ENCODE peak calls at places on chromosomes 1 and 21, in nine cellular contexts. One of them, this sample, is unnamed.
A peak's percentile ranks its signal among the peaks of the same experiment; 100 is the strongest.

GRCh38 chr1:73056826-73057225 is 774.5 kb upstream of the NEGR1 start:
- DNase-seq in non-pigmented ciliary epithelial cell: no peak
- DNase-seq in ELF-1: no peak
- DNase-seq in Right ventricle myocardium superior: no peak
- DNase-seq in testis: no peak
- DNase-seq in Right ventricle myocardium inferior: no peak
- DNase-seq in stimulated activated CD4-positive, alpha-beta T cell treated with anti-CD3 and anti-CD28 coated beads, Interleukin-12 subunit alpha, Interleukin-12 subunit beta, amount 100 ng/mL, for 4 hours: no peak
- DNase-seq in activated naive CD4-positive, alpha-beta T cell: no peak
- DNase-seq in activated T-cell treated with anti-CD3 and anti-CD28 coated beads for 24 hours: no peak
- DNase-seq in this sample: no peak

GRCh38 chr1:166974647-166975345 is 544 bp downstream of the ILDR2 start:
- DNase-seq in non-pigmented ciliary epithelial cell: no peak
- DNase-seq in ELF-1: no peak
- DNase-seq in Right ventricle myocardium superior: no peak
- DNase-seq in testis: peak; percentile 73
- DNase-seq in Right ventricle myocardium inferior: no peak
- DNase-seq in stimulated activated CD4-positive, alpha-beta T cell treated with anti-CD3 and anti-CD28 coated beads, Interleukin-12 subunit alpha, Interleukin-12 subunit beta, amount 100 ng/mL, for 4 hours: peak; percentile 44
- DNase-seq in activated naive CD4-positive, alpha-beta T cell: peak; percentile 5
- DNase-seq in activated T-cell treated with anti-CD3 and anti-CD28 coated beads for 24 hours: peak; percentile 33
- DNase-seq in this sample: no peak

GRCh38 chr21:45454924-45455315 is 50.0 kb downstream of the COL18A1 start:
- DNase-seq in non-pigmented ciliary epithelial cell: no peak
- DNase-seq in ELF-1: no peak
- DNase-seq in Right ventricle myocardium superior: peak; percentile 50
- DNase-seq in testis: no peak
- DNase-seq in Right ventricle myocardium inferior: peak; percentile 61
- DNase-seq in stimulated activated CD4-positive, alpha-beta T cell treated with anti-CD3 and anti-CD28 coated beads, Interleukin-12 subunit alpha, Interleukin-12 subunit beta, amount 100 ng/mL, for 4 hours: no peak
- DNase-seq in activated naive CD4-positive, alpha-beta T cell: no peak
- DNase-seq in activated T-cell treated with anti-CD3 and anti-CD28 coated beads for 24 hours: no peak
- DNase-seq in this sample: no peak

GRCh38 chr1:14476170-14476955 is 122.1 kb upstream of the KAZN start:
- DNase-seq in non-pigmented ciliary epithelial cell: peak; percentile 22
- DNase-seq in ELF-1: no peak
- DNase-seq in Right ventricle myocardium superior: no peak
- DNase-seq in testis: no peak
- DNase-seq in Right ventricle myocardium inferior: no peak
- DNase-seq in stimulated activated CD4-positive, alpha-beta T cell treated with anti-CD3 and anti-CD28 coated beads, Interleukin-12 subunit alpha, Interleukin-12 subunit beta, amount 100 ng/mL, for 4 hours: no peak
- DNase-seq in activated naive CD4-positive, alpha-beta T cell: no peak
- DNase-seq in activated T-cell treated with anti-CD3 and anti-CD28 coated beads for 24 hours: no peak
- DNase-seq in this sample: no peak

GRCh38 chr1:174262747-174263241 is 103.5 kb downstream of the RABGAP1L start:
- DNase-seq in non-pigmented ciliary epithelial cell: peak; percentile 36
- DNase-seq in ELF-1: no peak
- DNase-seq in Right ventricle myocardium superior: no peak
- DNase-seq in testis: no peak
- DNase-seq in Right ventricle myocardium inferior: no peak
- DNase-seq in stimulated activated CD4-positive, alpha-beta T cell treated with anti-CD3 and anti-CD28 coated beads, Interleukin-12 subunit alpha, Interleukin-12 subunit beta, amount 100 ng/mL, for 4 hours: no peak
- DNase-seq in activated naive CD4-positive, alpha-beta T cell: no peak
- DNase-seq in activated T-cell treated with anti-CD3 and anti-CD28 coated beads for 24 hours: no peak
- DNase-seq in this sample: no peak

GRCh38 chr1:69475021-69475420 is 92.7 kb upstream of the LRRC7 start:
- DNase-seq in non-pigmented ciliary epithelial cell: no peak
- DNase-seq in ELF-1: no peak
- DNase-seq in Right ventricle myocardium superior: no peak
- DNase-seq in testis: no peak
- DNase-seq in Right ventricle myocardium inferior: no peak
- DNase-seq in stimulated activated CD4-positive, alpha-beta T cell treated with anti-CD3 and anti-CD28 coated beads, Interleukin-12 subunit alpha, Interleukin-12 subunit beta, amount 100 ng/mL, for 4 hours: no peak
- DNase-seq in activated naive CD4-positive, alpha-beta T cell: no peak
- DNase-seq in activated T-cell treated with anti-CD3 and anti-CD28 coated beads for 24 hours: no peak
- DNase-seq in this sample: no peak

GRCh38 chr1:155976062-155976912 is 2.1 kb downstream of the ARHGEF2 start:
- DNase-seq in non-pigmented ciliary epithelial cell: no peak
- DNase-seq in ELF-1: peak; percentile 63
- DNase-seq in Right ventricle myocardium superior: peak; percentile 81
- DNase-seq in testis: peak; percentile 70
- DNase-seq in Right ventricle myocardium inferior: no peak
- DNase-seq in stimulated activated CD4-positive, alpha-beta T cell treated with anti-CD3 and anti-CD28 coated beads, Interleukin-12 subunit alpha, Interleukin-12 subunit beta, amount 100 ng/mL, for 4 hours: peak; percentile 52
- DNase-seq in activated naive CD4-positive, alpha-beta T cell: peak; percentile 67
- DNase-seq in activated T-cell treated with anti-CD3 and anti-CD28 coated beads for 24 hours: peak; percentile 49
- DNase-seq in this sample: no peak

GRCh38 chr1:30419831-30420230 is 303.6 kb downstream of the MATN1 start:
- DNase-seq in non-pigmented ciliary epithelial cell: no peak
- DNase-seq in ELF-1: peak; percentile 0
- DNase-seq in Right ventricle myocardium superior: no peak
- DNase-seq in testis: no peak
- DNase-seq in Right ventricle myocardium inferior: no peak
- DNase-seq in stimulated activated CD4-positive, alpha-beta T cell treated with anti-CD3 and anti-CD28 coated beads, Interleukin-12 subunit alpha, Interleukin-12 subunit beta, amount 100 ng/mL, for 4 hours: no peak
- DNase-seq in activated naive CD4-positive, alpha-beta T cell: no peak
- DNase-seq in activated T-cell treated with anti-CD3 and anti-CD28 coated beads for 24 hours: no peak
- DNase-seq in this sample: no peak

GRCh38 chr1:34742667-34743270 is 12.1 kb upstream of the GJB5 start:
- DNase-seq in non-pigmented ciliary epithelial cell: peak; percentile 8
- DNase-seq in ELF-1: peak; percentile 90
- DNase-seq in Right ventricle myocardium superior: peak; percentile 85
- DNase-seq in testis: peak; percentile 87
- DNase-seq in Right ventricle myocardium inferior: peak; percentile 81
- DNase-seq in stimulated activated CD4-positive, alpha-beta T cell treated with anti-CD3 and anti-CD28 coated beads, Interleukin-12 subunit alpha, Interleukin-12 subunit beta, amount 100 ng/mL, for 4 hours: peak; percentile 81
- DNase-seq in activated naive CD4-positive, alpha-beta T cell: peak; percentile 78
- DNase-seq in activated T-cell treated with anti-CD3 and anti-CD28 coated beads for 24 hours: peak; percentile 73
- DNase-seq in this sample: peak; percentile 79

GRCh38 chr1:27594542-27595510 is 9.1 kb downstream of the AHDC1 start:
- DNase-seq in non-pigmented ciliary epithelial cell: no peak
- DNase-seq in ELF-1: peak; percentile 74
- DNase-seq in Right ventricle myocardium superior: peak; percentile 29
- DNase-seq in testis: no peak
- DNase-seq in Right ventricle myocardium inferior: no peak
- DNase-seq in stimulated activated CD4-positive, alpha-beta T cell treated with anti-CD3 and anti-CD28 coated beads, Interleukin-12 subunit alpha, Interleukin-12 subunit beta, amount 100 ng/mL, for 4 hours: no peak
- DNase-seq in activated naive CD4-positive, alpha-beta T cell: no peak
- DNase-seq in activated T-cell treated with anti-CD3 and anti-CD28 coated beads for 24 hours: no peak
- DNase-seq in this sample: no peak

GRCh38 chr21:41199123-41199522 is 31.2 kb downstream of the BACE2 start:
- DNase-seq in non-pigmented ciliary epithelial cell: no peak
- DNase-seq in ELF-1: no peak
- DNase-seq in Right ventricle myocardium superior: no peak
- DNase-seq in testis: no peak
- DNase-seq in Right ventricle myocardium inferior: peak; percentile 11
- DNase-seq in stimulated activated CD4-positive, alpha-beta T cell treated with anti-CD3 and anti-CD28 coated beads, Interleukin-12 subunit alpha, Interleukin-12 subunit beta, amount 100 ng/mL, for 4 hours: no peak
- DNase-seq in activated naive CD4-positive, alpha-beta T cell: no peak
- DNase-seq in activated T-cell treated with anti-CD3 and anti-CD28 coated beads for 24 hours: no peak
- DNase-seq in this sample: no peak

GRCh38 chr21:37219766-37220432 is 47.2 kb downstream of the VPS26C start:
- DNase-seq in non-pigmented ciliary epithelial cell: no peak
- DNase-seq in ELF-1: no peak
- DNase-seq in Right ventricle myocardium superior: no peak
- DNase-seq in testis: peak; percentile 12
- DNase-seq in Right ventricle myocardium inferior: no peak
- DNase-seq in stimulated activated CD4-positive, alpha-beta T cell treated with anti-CD3 and anti-CD28 coated beads, Interleukin-12 subunit alpha, Interleukin-12 subunit beta, amount 100 ng/mL, for 4 hours: no peak
- DNase-seq in activated naive CD4-positive, alpha-beta T cell: no peak
- DNase-seq in activated T-cell treated with anti-CD3 and anti-CD28 coated beads for 24 hours: no peak
- DNase-seq in this sample: no peak

GRCh38 chr1:6127587-6128163 is 52.4 kb downstream of the CHD5 start:
- DNase-seq in non-pigmented ciliary epithelial cell: no peak
- DNase-seq in ELF-1: peak; percentile 86
- DNase-seq in Right ventricle myocardium superior: peak; percentile 88
- DNase-seq in testis: peak; percentile 83
- DNase-seq in Right ventricle myocardium inferior: peak; percentile 90
- DNase-seq in stimulated activated CD4-positive, alpha-beta T cell treated with anti-CD3 and anti-CD28 coated beads, Interleukin-12 subunit alpha, Interleukin-12 subunit beta, amount 100 ng/mL, for 4 hours: peak; percentile 75
- DNase-seq in activated naive CD4-positive, alpha-beta T cell: peak; percentile 68
- DNase-seq in activated T-cell treated with anti-CD3 and anti-CD28 coated beads for 24 hours: peak; percentile 59
- DNase-seq in this sample: peak; percentile 67

GRCh38 chr1:45679123-45679522 is 7.2 kb downstream of the GPBP1L1 start:
- DNase-seq in non-pigmented ciliary epithelial cell: no peak
- DNase-seq in ELF-1: no peak
- DNase-seq in Right ventricle myocardium superior: no peak
- DNase-seq in testis: no peak
- DNase-seq in Right ventricle myocardium inferior: no peak
- DNase-seq in stimulated activated CD4-positive, alpha-beta T cell treated with anti-CD3 and anti-CD28 coated beads, Interleukin-12 subunit alpha, Interleukin-12 subunit beta, amount 100 ng/mL, for 4 hours: no peak
- DNase-seq in activated naive CD4-positive, alpha-beta T cell: no peak
- DNase-seq in activated T-cell treated with anti-CD3 and anti-CD28 coated beads for 24 hours: no peak
- DNase-seq in this sample: no peak

GRCh38 chr1:212557739-212558664 is 50.6 kb upstream of the ATF3 start:
- DNase-seq in non-pigmented ciliary epithelial cell: no peak
- DNase-seq in ELF-1: peak; percentile 82
- DNase-seq in Right ventricle myocardium superior: peak; percentile 77
- DNase-seq in testis: peak; percentile 74
- DNase-seq in Right ventricle myocardium inferior: peak; percentile 81
- DNase-seq in stimulated activated CD4-positive, alpha-beta T cell treated with anti-CD3 and anti-CD28 coated beads, Interleukin-12 subunit alpha, Interleukin-12 subunit beta, amount 100 ng/mL, for 4 hours: no peak
- DNase-seq in activated naive CD4-positive, alpha-beta T cell: peak; percentile 47
- DNase-seq in activated T-cell treated with anti-CD3 and anti-CD28 coated beads for 24 hours: no peak
- DNase-seq in this sample: peak; percentile 83

GRCh38 chr1:53324728-53325297 is 3.1 kb downstream of the LRP8 start:
- DNase-seq in non-pigmented ciliary epithelial cell: no peak
- DNase-seq in ELF-1: no peak
- DNase-seq in Right ventricle myocardium superior: no peak
- DNase-seq in testis: peak; percentile 66
- DNase-seq in Right ventricle myocardium inferior: peak; percentile 16
- DNase-seq in stimulated activated CD4-positive, alpha-beta T cell treated with anti-CD3 and anti-CD28 coated beads, Interleukin-12 subunit alpha, Interleukin-12 subunit beta, amount 100 ng/mL, for 4 hours: no peak
- DNase-seq in activated naive CD4-positive, alpha-beta T cell: no peak
- DNase-seq in activated T-cell treated with anti-CD3 and anti-CD28 coated beads for 24 hours: no peak
- DNase-seq in this sample: peak; percentile 9

GRCh38 chr1:93522721-93523120 is 74.8 kb downstream of the FNBP1L start:
- DNase-seq in non-pigmented ciliary epithelial cell: no peak
- DNase-seq in ELF-1: no peak
- DNase-seq in Right ventricle myocardium superior: no peak
- DNase-seq in testis: no peak
- DNase-seq in Right ventricle myocardium inferior: no peak
- DNase-seq in stimulated activated CD4-positive, alpha-beta T cell treated with anti-CD3 and anti-CD28 coated beads, Interleukin-12 subunit alpha, Interleukin-12 subunit beta, amount 100 ng/mL, for 4 hours: no peak
- DNase-seq in activated naive CD4-positive, alpha-beta T cell: no peak
- DNase-seq in activated T-cell treated with anti-CD3 and anti-CD28 coated beads for 24 hours: no peak
- DNase-seq in this sample: no peak

GRCh38 chr1:29539971-29540370 is 303.6 kb downstream of the PTPRU start:
- DNase-seq in non-pigmented ciliary epithelial cell: no peak
- DNase-seq in ELF-1: no peak
- DNase-seq in Right ventricle myocardium superior: no peak
- DNase-seq in testis: no peak
- DNase-seq in Right ventricle myocardium inferior: no peak
- DNase-seq in stimulated activated CD4-positive, alpha-beta T cell treated with anti-CD3 and anti-CD28 coated beads, Interleukin-12 subunit alpha, Interleukin-12 subunit beta, amount 100 ng/mL, for 4 hours: no peak
- DNase-seq in activated naive CD4-positive, alpha-beta T cell: no peak
- DNase-seq in activated T-cell treated with anti-CD3 and anti-CD28 coated beads for 24 hours: no peak
- DNase-seq in this sample: no peak

GRCh38 chr1:229318056-229318455 is 24.8 kb downstream of the CCSAP start:
- DNase-seq in non-pigmented ciliary epithelial cell: no peak
- DNase-seq in ELF-1: no peak
- DNase-seq in Right ventricle myocardium superior: no peak
- DNase-seq in testis: no peak
- DNase-seq in Right ventricle myocardium inferior: no peak
- DNase-seq in stimulated activated CD4-positive, alpha-beta T cell treated with anti-CD3 and anti-CD28 coated beads, Interleukin-12 subunit alpha, Interleukin-12 subunit beta, amount 100 ng/mL, for 4 hours: no peak
- DNase-seq in activated naive CD4-positive, alpha-beta T cell: no peak
- DNase-seq in activated T-cell treated with anti-CD3 and anti-CD28 coated beads for 24 hours: no peak
- DNase-seq in this sample: no peak

GRCh38 chr1:115706774-115707425 is 61.6 kb downstream of the CASQ2 start:
- DNase-seq in non-pigmented ciliary epithelial cell: peak; percentile 11
- DNase-seq in ELF-1: peak; percentile 88
- DNase-seq in Right ventricle myocardium superior: no peak
- DNase-seq in testis: peak; percentile 26
- DNase-seq in Right ventricle myocardium inferior: no peak
- DNase-seq in stimulated activated CD4-positive, alpha-beta T cell treated with anti-CD3 and anti-CD28 coated beads, Interleukin-12 subunit alpha, Interleukin-12 subunit beta, amount 100 ng/mL, for 4 hours: no peak
- DNase-seq in activated naive CD4-positive, alpha-beta T cell: no peak
- DNase-seq in activated T-cell treated with anti-CD3 and anti-CD28 coated beads for 24 hours: no peak
- DNase-seq in this sample: no peak

GRCh38 chr1:67575861-67576260 is 109.1 kb upstream of the GADD45A start:
- DNase-seq in non-pigmented ciliary epithelial cell: peak; percentile 76
- DNase-seq in ELF-1: no peak
- DNase-seq in Right ventricle myocardium superior: no peak
- DNase-seq in testis: no peak
- DNase-seq in Right ventricle myocardium inferior: no peak
- DNase-seq in stimulated activated CD4-positive, alpha-beta T cell treated with anti-CD3 and anti-CD28 coated beads, Interleukin-12 subunit alpha, Interleukin-12 subunit beta, amount 100 ng/mL, for 4 hours: no peak
- DNase-seq in activated naive CD4-positive, alpha-beta T cell: no peak
- DNase-seq in activated T-cell treated with anti-CD3 and anti-CD28 coated beads for 24 hours: no peak
- DNase-seq in this sample: no peak

GRCh38 chr1:44820945-44821715 is 12.8 kb downstream of the BTBD19 start:
- DNase-seq in non-pigmented ciliary epithelial cell: no peak
- DNase-seq in ELF-1: no peak
- DNase-seq in Right ventricle myocardium superior: peak; percentile 11
- DNase-seq in testis: no peak
- DNase-seq in Right ventricle myocardium inferior: no peak
- DNase-seq in stimulated activated CD4-positive, alpha-beta T cell treated with anti-CD3 and anti-CD28 coated beads, Interleukin-12 subunit alpha, Interleukin-12 subunit beta, amount 100 ng/mL, for 4 hours: no peak
- DNase-seq in activated naive CD4-positive, alpha-beta T cell: no peak
- DNase-seq in activated T-cell treated with anti-CD3 and anti-CD28 coated beads for 24 hours: no peak
- DNase-seq in this sample: peak; percentile 28

GRCh38 chr1:229170778-229171505 is 100.0 kb upstream of the RAB4A start:
- DNase-seq in non-pigmented ciliary epithelial cell: no peak
- DNase-seq in ELF-1: no peak
- DNase-seq in Right ventricle myocardium superior: no peak
- DNase-seq in testis: no peak
- DNase-seq in Right ventricle myocardium inferior: no peak
- DNase-seq in stimulated activated CD4-positive, alpha-beta T cell treated with anti-CD3 and anti-CD28 coated beads, Interleukin-12 subunit alpha, Interleukin-12 subunit beta, amount 100 ng/mL, for 4 hours: no peak
- DNase-seq in activated naive CD4-positive, alpha-beta T cell: no peak
- DNase-seq in activated T-cell treated with anti-CD3 and anti-CD28 coated beads for 24 hours: no peak
- DNase-seq in this sample: no peak

GRCh38 chr1:2925923-2926322 is 95.3 kb upstream of the ACTRT2 start:
- DNase-seq in non-pigmented ciliary epithelial cell: no peak
- DNase-seq in ELF-1: no peak
- DNase-seq in Right ventricle myocardium superior: no peak
- DNase-seq in testis: no peak
- DNase-seq in Right ventricle myocardium inferior: no peak
- DNase-seq in stimulated activated CD4-positive, alpha-beta T cell treated with anti-CD3 and anti-CD28 coated beads, Interleukin-12 subunit alpha, Interleukin-12 subunit beta, amount 100 ng/mL, for 4 hours: no peak
- DNase-seq in activated naive CD4-positive, alpha-beta T cell: no peak
- DNase-seq in activated T-cell treated with anti-CD3 and anti-CD28 coated beads for 24 hours: no peak
- DNase-seq in this sample: peak; percentile 49

GRCh38 chr1:192053661-192054060 is 104.6 kb upstream of the RGS18 start:
- DNase-seq in non-pigmented ciliary epithelial cell: no peak
- DNase-seq in ELF-1: no peak
- DNase-seq in Right ventricle myocardium superior: no peak
- DNase-seq in testis: no peak
- DNase-seq in Right ventricle myocardium inferior: no peak
- DNase-seq in stimulated activated CD4-positive, alpha-beta T cell treated with anti-CD3 and anti-CD28 coated beads, Interleukin-12 subunit alpha, Interleukin-12 subunit beta, amount 100 ng/mL, for 4 hours: no peak
- DNase-seq in activated naive CD4-positive, alpha-beta T cell: no peak
- DNase-seq in activated T-cell treated with anti-CD3 and anti-CD28 coated beads for 24 hours: no peak
- DNase-seq in this sample: no peak

GRCh38 chr1:209769171-209769904 is 13.5 kb downstream of the TRAF3IP3 start:
- DNase-seq in non-pigmented ciliary epithelial cell: peak; percentile 38
- DNase-seq in ELF-1: peak; percentile 42
- DNase-seq in Right ventricle myocardium superior: peak; percentile 86
- DNase-seq in testis: peak; percentile 44
- DNase-seq in Right ventricle myocardium inferior: peak; percentile 83
- DNase-seq in stimulated activated CD4-positive, alpha-beta T cell treated with anti-CD3 and anti-CD28 coated beads, Interleukin-12 subunit alpha, Interleukin-12 subunit beta, amount 100 ng/mL, for 4 hours: peak; percentile 59
- DNase-seq in activated naive CD4-positive, alpha-beta T cell: peak; percentile 68
- DNase-seq in activated T-cell treated with anti-CD3 and anti-CD28 coated beads for 24 hours: peak; percentile 69
- DNase-seq in this sample: no peak

GRCh38 chr1:38246955-38247952 is 200.7 kb upstream of the POU3F1 start:
- DNase-seq in non-pigmented ciliary epithelial cell: no peak
- DNase-seq in ELF-1: no peak
- DNase-seq in Right ventricle myocardium superior: no peak
- DNase-seq in testis: no peak
- DNase-seq in Right ventricle myocardium inferior: no peak
- DNase-seq in stimulated activated CD4-positive, alpha-beta T cell treated with anti-CD3 and anti-CD28 coated beads, Interleukin-12 subunit alpha, Interleukin-12 subunit beta, amount 100 ng/mL, for 4 hours: no peak
- DNase-seq in activated naive CD4-positive, alpha-beta T cell: no peak
- DNase-seq in activated T-cell treated with anti-CD3 and anti-CD28 coated beads for 24 hours: no peak
- DNase-seq in this sample: no peak

GRCh38 chr21:33264561-33264960 is 1.6 kb upstream of the IL10RB start:
- DNase-seq in non-pigmented ciliary epithelial cell: no peak
- DNase-seq in ELF-1: peak; percentile 64
- DNase-seq in Right ventricle myocardium superior: no peak
- DNase-seq in testis: no peak
- DNase-seq in Right ventricle myocardium inferior: no peak
- DNase-seq in stimulated activated CD4-positive, alpha-beta T cell treated with anti-CD3 and anti-CD28 coated beads, Interleukin-12 subunit alpha, Interleukin-12 subunit beta, amount 100 ng/mL, for 4 hours: no peak
- DNase-seq in activated naive CD4-positive, alpha-beta T cell: no peak
- DNase-seq in activated T-cell treated with anti-CD3 and anti-CD28 coated beads for 24 hours: no peak
- DNase-seq in this sample: no peak

GRCh38 chr21:27795418-27795817 is 828.5 kb upstream of the ADAMTS5 start:
- DNase-seq in non-pigmented ciliary epithelial cell: no peak
- DNase-seq in ELF-1: no peak
- DNase-seq in Right ventricle myocardium superior: no peak
- DNase-seq in testis: no peak
- DNase-seq in Right ventricle myocardium inferior: no peak
- DNase-seq in stimulated activated CD4-positive, alpha-beta T cell treated with anti-CD3 and anti-CD28 coated beads, Interleukin-12 subunit alpha, Interleukin-12 subunit beta, amount 100 ng/mL, for 4 hours: no peak
- DNase-seq in activated naive CD4-positive, alpha-beta T cell: no peak
- DNase-seq in activated T-cell treated with anti-CD3 and anti-CD28 coated beads for 24 hours: no peak
- DNase-seq in this sample: no peak

GRCh38 chr21:29538115-29538514 is 239.4 kb downstream of the BACH1 start:
- DNase-seq in non-pigmented ciliary epithelial cell: peak; percentile 41
- DNase-seq in ELF-1: no peak
- DNase-seq in Right ventricle myocardium superior: no peak
- DNase-seq in testis: no peak
- DNase-seq in Right ventricle myocardium inferior: no peak
- DNase-seq in stimulated activated CD4-positive, alpha-beta T cell treated with anti-CD3 and anti-CD28 coated beads, Interleukin-12 subunit alpha, Interleukin-12 subunit beta, amount 100 ng/mL, for 4 hours: no peak
- DNase-seq in activated naive CD4-positive, alpha-beta T cell: no peak
- DNase-seq in activated T-cell treated with anti-CD3 and anti-CD28 coated beads for 24 hours: no peak
- DNase-seq in this sample: no peak

GRCh38 chr1:74506311-74506710 is 6.1 kb downstream of the LRRC53 start:
- DNase-seq in non-pigmented ciliary epithelial cell: no peak
- DNase-seq in ELF-1: no peak
- DNase-seq in Right ventricle myocardium superior: no peak
- DNase-seq in testis: no peak
- DNase-seq in Right ventricle myocardium inferior: no peak
- DNase-seq in stimulated activated CD4-positive, alpha-beta T cell treated with anti-CD3 and anti-CD28 coated beads, Interleukin-12 subunit alpha, Interleukin-12 subunit beta, amount 100 ng/mL, for 4 hours: no peak
- DNase-seq in activated naive CD4-positive, alpha-beta T cell: no peak
- DNase-seq in activated T-cell treated with anti-CD3 and anti-CD28 coated beads for 24 hours: no peak
- DNase-seq in this sample: no peak

This sample was measured in pancreas.